ENCODE peak calls at places on chromosome 19, in six cellular contexts. O is neuronal stem cell, I is H1, P is H9, V is IMR-90, J is mesenchymal stem cell. T is an unnamed sample.

GRCh38 chr19:38514812-38515633 is 81.5 kb downstream of the RYR1 start:
- DNase-seq in I (peak), P (peak), O (peak), J (peak), V (peak), T (peak)

GRCh38 chr19:49057636-49058234 is at the start of gene CGB7:
- DNase-seq in I (peak), J (peak), V (peak), O (peak), P (peak), T (no peak)

GRCh38 chr19:23906835-23907234 is 7.9 kb upstream of the ZNF726 start:
- DNase-seq in I (no peak), O (no peak), P (no peak), V (no peak), J (no peak), T (no peak)

GRCh38 chr19:48271531-48272151 is 1.8 kb downstream of the ZNF114 start:
- DNase-seq in J (peak), V (peak), I (peak), O (peak), P (peak), T (peak)

GRCh38 chr19:339262-339887 is 5.2 kb downstream of the MIER2 start:
- DNase-seq in V (peak), O (no peak), P (no peak), J (no peak), I (no peak), T (no peak)

GRCh38 chr19:48681127-48681470 is 8.3 kb upstream of the NTN5 start:
- DNase-seq in P (no peak), J (peak), I (no peak), V (peak), O (no peak), T (no peak)

GRCh38 chr19:46603195-46603637 is 2.1 kb downstream of the CALM3 start:
- DNase-seq in O (no peak), J (no peak), P (no peak), I (no peak), V (no peak), T (no peak)

GRCh38 chr19:442085-442484 is 18.7 kb downstream of the SHC2 start:
- DNase-seq in P (no peak), O (no peak), J (no peak), I (no peak), V (no peak), T (no peak)

GRCh38 chr19:35088514-35088913 is 27.1 kb upstream of the FXYD3 start:
- DNase-seq in J (peak), V (peak), P (no peak), O (no peak), I (no peak), T (peak)

GRCh38 chr19:15177269-15178116 is 23.3 kb downstream of the NOTCH3 start:
- DNase-seq in V (peak), O (peak), P (peak), J (peak), I (peak), T (peak)

GRCh38 chr19:34676697-34677385 is at the start of gene SCGB2B2:
- DNase-seq in I (no peak), O (no peak), P (peak), V (no peak), J (no peak), T (no peak)

GRCh38 chr19:18233224-18233825 is 7.1 kb upstream of the PDE4C start:
- DNase-seq in J (peak), P (peak), V (peak), O (no peak), I (peak), T (peak)

GRCh38 chr19:16367269-16367683 is 42.6 kb downstream of the KLF2 start:
- DNase-seq in P (no peak), J (no peak), I (no peak), O (no peak), V (no peak), T (no peak)

GRCh38 chr19:55632463-55632834 is 8.1 kb upstream of the ZNF784 start:
- DNase-seq in P (peak), V (peak), O (peak), I (peak), J (peak), T (peak)

GRCh38 chr19:719636-720377 is 11.1 kb downstream of the PALM start:
- DNase-seq in O (no peak), I (peak), P (no peak), V (no peak), J (no peak), T (no peak)

GRCh38 chr19:19900124-19900523 is 622 bp upstream of the ZNF93 start:
- DNase-seq in V (peak), O (no peak), J (peak), I (no peak), P (no peak), T (no peak)

GRCh38 chr19:52139291-52140076 is at the start of gene ZNF616:
- DNase-seq in J (peak), P (peak), O (peak), V (peak), I (peak), T (peak)

GRCh38 chr19:52138614-52139290 is 986 bp downstream of the ZNF616 start:
- DNase-seq in P (peak), V (peak), I (peak), O (no peak), J (peak), T (peak)

GRCh38 chr19:52142001-52142595 is 2.4 kb upstream of the ZNF616 start:
- DNase-seq in O (no peak), P (no peak), V (no peak), I (no peak), J (no peak), T (peak)

GRCh38 chr19:52140077-52140710 is 456 bp upstream of the ZNF616 start:
- DNase-seq in P (no peak), J (no peak), O (no peak), I (no peak), V (no peak), T (peak)
- H2AFZ ChIP-seq in P (no peak), J (no peak), O (peak), I (peak), V (peak), T (no peak)

GRCh38 chr19:3770136-3771032 is 1.6 kb downstream of the RAX2 start:
- DNase-seq in P (no peak), J (no peak), O (no peak), I (no peak), V (no peak), T (no peak)
- H3K23ac ChIP-seq in P (no peak), J (no peak), O (no peak), I (no peak), V (no peak), T (no peak)

DNA sequence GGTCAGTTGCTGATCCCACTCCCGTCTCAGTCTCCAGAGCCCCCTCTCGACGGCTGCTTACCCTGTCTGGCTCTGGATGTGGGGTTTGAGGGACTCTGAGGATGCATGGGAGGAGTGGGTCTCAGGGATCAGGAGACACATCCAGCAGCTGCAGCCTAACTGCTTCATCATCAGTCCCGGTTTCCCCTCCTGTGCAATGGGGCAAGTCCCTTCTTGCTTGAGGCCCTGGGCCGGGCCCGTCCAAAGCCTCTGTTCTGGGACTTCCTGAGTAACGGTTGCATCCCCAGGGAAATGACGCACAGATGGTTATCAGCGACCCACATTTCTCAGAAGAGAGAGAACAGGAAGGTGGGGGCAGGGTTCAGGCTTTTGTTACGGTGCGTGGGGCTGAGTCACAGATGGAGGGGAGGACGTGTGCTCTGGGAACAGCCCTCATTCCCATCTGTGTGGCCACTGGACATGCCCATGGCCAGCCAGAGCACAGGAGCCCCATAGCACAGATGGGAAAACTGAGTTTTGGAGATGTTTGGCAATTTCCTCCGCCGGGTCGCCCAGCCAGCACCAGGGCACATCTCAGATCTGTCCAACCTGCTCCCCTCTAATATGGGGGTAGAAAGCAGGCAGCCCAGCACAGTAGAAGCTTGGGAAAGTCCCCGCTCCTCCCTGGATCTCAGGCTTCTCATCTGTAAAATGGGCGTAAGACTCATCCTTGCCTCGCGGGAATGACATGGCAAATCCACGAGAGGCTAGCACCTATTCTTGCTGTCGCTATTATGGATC is 19.3 kb downstream of the GNA15 start:
- DNase-seq in O (no peak), P (no peak), V (peak), I (no peak), J (peak), T (peak)
- H2AFZ ChIP-seq in O (no peak), P (no peak), V (peak), I (no peak), J (peak), T (peak)

GRCh38 chr19:40781140-40781539 is 3.1 kb downstream of the RAB4B start:
- DNase-seq in P (no peak), I (no peak), J (no peak), V (no peak), O (no peak), T (no peak)
- H3K23ac ChIP-seq in P (no peak), I (no peak), J (no peak), V (no peak), O (no peak), T (no peak)

GRCh38 chr19:10102787-10103236 is 334 bp upstream of the ANGPTL6 start:
- DNase-seq in I (no peak), V (no peak), P (no peak), J (no peak), O (no peak), T (no peak)

GRCh38 chr19:10104665-10105221 is 1.4 kb upstream of the PPAN start:
- DNase-seq in J (no peak), V (no peak), O (no peak), P (no peak), I (no peak), T (no peak)

GRCh38 chr19:10106100-10106936 is at the start of gene PPAN:
- DNase-seq in P (peak), J (peak), V (peak), O (peak), I (peak), T (peak)

GRCh38 chr19:10105241-10106099 is 692 bp upstream of the PPAN start:
- DNase-seq in J (no peak), P (no peak), I (no peak), O (no peak), V (no peak), T (no peak)

DNA sequence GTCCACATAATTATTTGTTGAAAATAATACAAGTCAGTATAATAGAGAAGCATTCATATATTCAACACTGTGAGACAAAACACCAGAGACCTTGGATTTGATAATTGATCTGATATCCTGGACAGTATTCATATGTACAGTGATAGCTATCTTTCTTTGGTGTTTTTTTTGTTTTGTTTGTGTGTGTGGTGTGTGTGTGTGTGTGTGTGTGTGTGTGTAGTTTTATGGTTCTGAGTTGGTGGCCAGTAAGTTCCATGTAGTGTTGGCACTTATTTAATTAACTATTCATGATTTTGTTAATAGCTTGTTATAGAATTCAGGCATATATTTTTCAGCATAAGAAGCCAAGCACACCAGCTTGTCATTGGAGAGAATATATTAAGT is 1.6 kb upstream of the ANGPTL6 start:
- DNase-seq in P (no peak), J (no peak), O (no peak), I (no peak), V (no peak), T (no peak)
- H2AFZ ChIP-seq in P (no peak), J (no peak), O (no peak), I (no peak), V (no peak), T (no peak)

DNA sequence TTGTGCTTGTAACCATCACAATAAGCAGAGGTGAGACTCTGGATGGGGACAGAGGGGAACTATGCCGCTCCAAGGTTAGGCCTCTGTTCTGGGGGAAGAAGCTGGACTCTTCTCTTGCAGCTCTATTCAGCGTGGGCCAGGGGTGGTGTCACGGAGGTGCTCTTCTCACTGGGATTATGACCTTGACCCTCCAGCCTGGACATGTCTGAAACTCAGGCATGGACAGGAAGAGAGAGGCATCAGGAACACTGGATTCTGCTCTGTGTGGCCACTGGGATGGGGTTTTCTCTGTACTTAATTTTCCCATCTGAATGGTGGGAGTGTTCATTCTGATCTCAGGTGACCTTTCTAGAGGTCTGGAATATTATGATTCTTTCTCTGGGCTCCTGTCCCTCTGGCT is 7.6 kb downstream of the MEGF8 start:
- DNase-seq in J (no peak), P (no peak), I (no peak), O (no peak), V (no peak), T (no peak)
- H3K23ac ChIP-seq in J (no peak), P (no peak), I (no peak), O (no peak), V (no peak), T (no peak)

DNA sequence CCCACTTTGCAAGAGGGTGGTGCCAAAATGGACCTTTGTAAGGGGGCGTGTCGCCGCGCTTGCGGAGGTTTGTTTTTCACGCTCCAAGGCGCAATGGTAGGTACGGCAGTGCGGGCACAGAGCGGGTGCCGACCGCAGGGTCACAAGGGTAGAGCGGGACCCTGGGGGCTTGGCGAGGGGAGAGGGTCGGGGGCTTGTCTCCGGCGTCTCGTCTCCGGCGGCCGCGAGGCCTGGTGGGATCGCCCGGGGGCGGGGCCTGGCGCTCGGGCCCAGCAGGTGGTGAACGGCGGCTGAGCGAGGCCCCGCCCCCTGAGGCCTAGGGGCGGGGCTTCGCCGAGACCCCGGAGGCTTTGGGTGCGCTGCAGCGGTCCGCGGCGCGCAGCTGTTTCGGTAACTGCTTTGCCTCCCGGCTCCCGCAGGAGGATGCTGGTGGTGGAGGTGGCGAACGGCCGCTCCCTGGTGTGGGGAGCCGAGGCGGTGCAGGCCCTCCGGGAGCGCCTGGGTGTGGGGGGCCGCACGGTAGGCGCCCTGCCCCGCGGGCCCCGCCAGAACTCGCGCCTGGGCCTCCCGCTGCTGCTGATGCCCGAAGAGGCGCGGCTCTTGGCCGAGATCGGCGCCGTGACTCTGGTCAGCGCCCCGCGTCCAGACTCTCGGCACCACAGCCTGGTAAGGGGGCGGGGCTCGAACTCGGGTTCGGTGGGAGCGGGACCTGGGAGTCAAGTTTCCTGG is at the start of gene TSEN34:
- DNase-seq in O (peak), I (peak), J (peak), P (peak), V (peak), T (peak)
- H2AFZ ChIP-seq in O (peak), I (peak), J (peak), P (no peak), V (peak), T (peak)

GRCh38 chr19:32976223-32976805 is 4.3 kb downstream of the FAAP24 start:
- DNase-seq in P (peak), J (peak), V (peak), I (peak), O (peak), T (peak)

GRCh38 chr19:32966750-32967149 is 5.0 kb downstream of the CEP89 start:
- DNase-seq in P (no peak), J (no peak), V (no peak), I (no peak), O (no peak), T (no peak)

GRCh38 chr19:32969549-32969948 is 2.2 kb downstream of the CEP89 start:
- DNase-seq in P (no peak), J (no peak), O (no peak), I (no peak), V (no peak), T (no peak)

GRCh38 chr19:32971012-32971595 is 654 bp downstream of the CEP89 start:
- DNase-seq in V (no peak), I (no peak), P (no peak), J (no peak), O (no peak), T (no peak)

GRCh38 chr19:32971715-32972540 is at the start of the genes CEP89 and FAAP24:
- DNase-seq in J (peak), I (peak), V (peak), O (peak), P (peak), T (peak)
- H3K23ac ChIP-seq in J (no peak), I (no peak), V (peak), O (peak), P (no peak), T (no peak)